ENCODE peak calls at places on chromosomes 13 and 19, in five cellular contexts. B is retinal pigment epithelial cell; N is fibroblast of lung; Z is NCI-H2171 treated with DMSO at 0.1 percent for 48 hours; J is activated T-cell treated with anti-CD3 and anti-CD28 coated beads, Interleukin-2, amount 50 U/mL, for 72 hours. U is an unnamed sample.

GRCh38 chr13:71797487-71797886 is 69.5 kb downstream of the DACH1 start:
- DNase-seq in B (no peak), N (no peak), Z (peak), J (no peak), U (no peak)

GRCh38 chr13:46633416-46633815 is 80.4 kb downstream of the LRCH1 start:
- DNase-seq in B (no peak), N (peak), Z (no peak), J (no peak), U (no peak)

GRCh38 chr13:41696163-41697003 is 239.0 kb downstream of the RGCC start:
- DNase-seq in B (peak), N (peak), Z (no peak), J (no peak), U (no peak)

GRCh38 chr19:33393286-33394005 is 19.9 kb downstream of the CEBPG start:
- DNase-seq in B (no peak), N (no peak), Z (no peak), J (no peak), U (no peak)

GRCh38 chr13:99135591-99135990 is 65.1 kb upstream of the UBAC2 start:
- DNase-seq in B (no peak), N (no peak), Z (no peak), J (no peak), U (no peak)

GRCh38 chr19:44722131-44723121 is 23.5 kb downstream of the CEACAM16 start:
- DNase-seq in B (no peak), N (no peak), Z (no peak), J (no peak), U (no peak)

GRCh38 chr13:28964052-28964451 is 143.9 kb downstream of the MTUS2 start:
- DNase-seq in B (no peak), N (no peak), Z (no peak), J (no peak), U (no peak)

GRCh38 chr13:48266967-48267639 is 34.1 kb downstream of the ITM2B start:
- DNase-seq in B (no peak), N (no peak), Z (no peak), J (no peak), U (no peak)

GRCh38 chr13:22032905-22033304 is 362.0 kb downstream of the FGF9 start:
- DNase-seq in B (no peak), N (no peak), Z (no peak), J (no peak), U (no peak)

GRCh38 chr19:8908066-8908465 is 75.9 kb downstream of the MBD3L1 start:
- DNase-seq in B (no peak), N (no peak), Z (no peak), J (no peak), U (no peak)

GRCh38 chr13:40600145-40600751 is 66.2 kb downstream of the FOXO1 start:
- DNase-seq in B (no peak), N (no peak), Z (no peak), J (peak), U (no peak)

GRCh38 chr19:51784922-51785690 is 9.9 kb upstream of the FPR3 start:
- DNase-seq in B (no peak), N (peak), Z (no peak), J (peak), U (no peak)

GRCh38 chr19:19366691-19367396 is 38.6 kb upstream of the GATAD2A start:
- DNase-seq in B (no peak), N (peak), Z (peak), J (peak), U (no peak)

GRCh38 chr19:48613852-48614435 is 932 bp downstream of the FAM83E start:
- DNase-seq in B (no peak), N (no peak), Z (no peak), J (no peak), U (no peak)

GRCh38 chr13:46520188-46520587 is 32.8 kb upstream of the LRCH1 start:
- DNase-seq in B (no peak), N (no peak), Z (no peak), J (no peak), U (peak)